ENCODE peak calls at places on chromosomes 13 and 19, in six cellular contexts. J, S, H, C, A and V are unnamed samples.

GRCh38 chr13:49214917-49215376 is 5.2 kb upstream of the MLNR start:
- DNase-seq in H (no peak), S (no peak), J (no peak), C (peak), A (peak), V (peak)

GRCh38 chr13:99033814-99034213 is 56.0 kb upstream of the DOCK9 start:
- DNase-seq in C (no peak), A (peak), S (no peak), H (no peak), J (no peak), V (no peak)

GRCh38 chr13:45410466-45410865 is 7.7 kb downstream of the SLC25A30 start:
- DNase-seq in J (no peak), A (no peak), S (no peak), H (no peak), C (no peak), V (no peak)

GRCh38 chr13:23547000-23547590 is 23.1 kb upstream of the TNFRSF19 start:
- DNase-seq in H (peak), A (no peak), C (no peak), S (no peak), J (no peak), V (no peak)

GRCh38 chr19:43639507-43640423 is at the start of gene CADM4:
- DNase-seq in S (no peak), C (peak), A (no peak), J (peak), H (no peak), V (no peak)

GRCh38 chr13:97856001-97856675 is 97.3 kb upstream of the IPO5 start:
- DNase-seq in J (no peak), S (no peak), C (no peak), H (no peak), A (no peak), V (no peak)

GRCh38 chr13:51298812-51299211 is 40.7 kb upstream of the SERPINE3 start:
- DNase-seq in J (no peak), C (no peak), A (no peak), H (no peak), S (no peak), V (no peak)

GRCh38 chr13:64704121-64704520 is 2526.0 kb downstream of the PCDH9 start:
- DNase-seq in C (no peak), A (no peak), H (no peak), S (no peak), J (no peak), V (no peak)

GRCh38 chr13:44573790-44574465 is 2.2 kb downstream of the TSC22D1 start:
- DNase-seq in J (peak), H (no peak), C (no peak), S (no peak), A (peak), V (no peak)

GRCh38 chr19:42601811-42602443 is 7.2 kb upstream of the CEACAM8 start:
- DNase-seq in S (no peak), H (no peak), C (no peak), J (peak), A (peak), V (no peak)

GRCh38 chr13:26919311-26919710 is 158.7 kb upstream of the GPR12 start:
- DNase-seq in S (no peak), J (no peak), C (no peak), A (no peak), H (no peak), V (no peak)

GRCh38 chr13:45700971-45701900 is 884 bp upstream of the CBY2 start:
- DNase-seq in S (peak), A (no peak), J (peak), C (no peak), H (no peak), V (no peak)

GRCh38 chr13:99501952-99502310 is 659 bp downstream of the TM9SF2 start:
- DNase-seq in C (no peak), A (no peak), J (no peak), H (no peak), S (no peak), V (no peak)

GRCh38 chr19:17243854-17244617 is 1.7 kb downstream of the NR2F6 start:
- DNase-seq in H (no peak), S (no peak), J (peak), C (no peak), A (peak), V (no peak)

GRCh38 chr13:24063281-24063851 is 97.2 kb upstream of the SPATA13 start:
- DNase-seq in J (no peak), H (no peak), S (no peak), A (no peak), C (no peak), V (no peak)

GRCh38 chr19:6740589-6741348 is 1.3 kb downstream of the TRIP10 start:
- DNase-seq in J (peak), C (no peak), H (no peak), A (no peak), S (no peak), V (no peak)
- TF ChIP-seq POLR2A in J (peak), C (no peak), H (no peak), A (no peak), S (no peak), V (no peak)

GRCh38 chr19:30690935-30691505 is 318.8 kb downstream of the ZNF536 start:
- DNase-seq in J (no peak), S (no peak), H (no peak), C (no peak), A (no peak), V (no peak)
- TF ChIP-seq POLR2AphosphoS5 in J (no peak), S (no peak), H (no peak), C (no peak), A (no peak), V (no peak)

DNA sequence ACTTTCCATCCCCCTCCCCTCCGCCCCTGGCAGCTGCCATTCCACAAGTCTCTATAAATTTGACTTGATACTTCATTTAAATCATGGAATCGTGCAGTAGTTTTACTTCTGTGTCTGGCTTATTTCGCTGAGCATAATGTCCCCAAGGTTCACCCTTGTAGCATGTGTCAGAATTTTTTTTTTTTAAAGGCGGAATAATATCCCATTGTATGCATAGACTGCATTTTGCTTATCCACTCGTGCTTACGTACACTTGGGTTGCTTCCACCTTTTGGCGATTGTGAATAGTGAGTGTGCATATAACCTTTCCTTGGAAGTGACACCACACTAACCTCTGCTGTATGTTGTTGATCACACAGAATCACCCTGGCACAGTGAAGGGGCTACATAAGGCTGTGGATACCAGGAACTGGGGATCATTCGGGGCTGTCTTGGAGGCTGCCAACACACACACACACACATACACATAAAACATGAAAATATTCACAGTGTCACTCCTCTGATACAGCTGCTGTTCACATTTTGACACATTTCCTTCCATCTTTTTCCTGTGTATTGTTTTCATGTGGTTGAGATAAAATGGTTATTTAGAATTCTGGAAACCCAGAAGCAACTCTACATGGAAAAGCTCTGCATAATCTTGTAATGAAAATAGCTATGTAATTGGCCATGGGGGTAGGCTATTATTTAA is 13.3 kb downstream of the ZNF71 start:
- DNase-seq in C (no peak), S (no peak), A (no peak), J (no peak), H (no peak), V (no peak)
- TF ChIP-seq TAF1 in C (no peak), S (no peak), A (no peak), J (no peak), H (no peak), V (no peak)

GRCh38 chr19:16197622-16198362 is at the start of gene AP1M1:
- DNase-seq in C (peak), H (peak), S (peak), J (peak), A (peak), V (peak)
- TF ChIP-seq POLR2A in C (peak), H (no peak), S (peak), J (no peak), A (peak), V (peak)

DNA sequence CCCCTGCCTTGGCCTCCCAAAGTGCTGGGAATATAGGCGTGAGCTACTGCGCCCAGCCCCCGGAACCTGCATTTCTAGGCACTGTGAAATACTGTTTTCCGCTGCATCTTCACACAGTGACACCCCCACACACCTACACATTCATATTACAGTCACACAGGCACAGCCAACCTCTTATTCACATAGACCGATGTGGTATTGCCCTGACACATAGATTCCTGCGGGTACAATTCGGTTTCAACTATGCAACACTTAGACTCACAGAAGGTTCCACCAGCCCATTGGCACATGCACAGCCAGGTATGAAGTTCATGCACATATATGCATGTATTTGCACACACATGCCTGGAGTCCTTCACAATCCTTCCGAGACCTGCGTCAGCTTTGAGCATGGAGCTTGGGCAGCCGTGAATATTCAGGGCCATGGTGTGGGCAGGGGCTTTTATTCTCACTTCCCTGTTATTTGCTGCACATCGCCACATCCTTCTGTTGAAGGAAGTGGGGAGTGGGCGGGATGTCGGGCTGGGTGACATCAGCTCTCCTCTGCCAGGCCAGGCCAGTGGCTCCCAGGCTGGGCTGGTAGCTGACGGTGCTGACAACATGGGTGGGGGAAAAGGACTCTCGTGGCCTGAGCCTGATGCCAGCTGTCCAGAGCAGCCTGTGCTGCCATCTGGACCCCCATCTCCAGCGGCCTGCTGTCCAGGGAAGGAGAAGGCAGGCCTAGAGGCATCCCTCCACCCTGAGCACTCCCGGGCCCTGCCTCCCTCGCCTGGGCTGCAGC is 5.4 kb upstream of the CDC37 start:
- DNase-seq in C (no peak), A (no peak), S (no peak), H (no peak), J (peak), V (no peak)
- TF ChIP-seq POLR2AphosphoS5 in C (no peak), A (no peak), S (no peak), H (no peak), J (no peak), V (no peak)

GRCh38 chr19:38277969-38278680 is 13.8 kb downstream of the SPINT2 start:
- DNase-seq in C (no peak), A (no peak), S (no peak), J (no peak), H (no peak), V (no peak)
- TF ChIP-seq TAF1 in C (no peak), A (no peak), S (no peak), J (no peak), H (no peak), V (no peak)

DNA sequence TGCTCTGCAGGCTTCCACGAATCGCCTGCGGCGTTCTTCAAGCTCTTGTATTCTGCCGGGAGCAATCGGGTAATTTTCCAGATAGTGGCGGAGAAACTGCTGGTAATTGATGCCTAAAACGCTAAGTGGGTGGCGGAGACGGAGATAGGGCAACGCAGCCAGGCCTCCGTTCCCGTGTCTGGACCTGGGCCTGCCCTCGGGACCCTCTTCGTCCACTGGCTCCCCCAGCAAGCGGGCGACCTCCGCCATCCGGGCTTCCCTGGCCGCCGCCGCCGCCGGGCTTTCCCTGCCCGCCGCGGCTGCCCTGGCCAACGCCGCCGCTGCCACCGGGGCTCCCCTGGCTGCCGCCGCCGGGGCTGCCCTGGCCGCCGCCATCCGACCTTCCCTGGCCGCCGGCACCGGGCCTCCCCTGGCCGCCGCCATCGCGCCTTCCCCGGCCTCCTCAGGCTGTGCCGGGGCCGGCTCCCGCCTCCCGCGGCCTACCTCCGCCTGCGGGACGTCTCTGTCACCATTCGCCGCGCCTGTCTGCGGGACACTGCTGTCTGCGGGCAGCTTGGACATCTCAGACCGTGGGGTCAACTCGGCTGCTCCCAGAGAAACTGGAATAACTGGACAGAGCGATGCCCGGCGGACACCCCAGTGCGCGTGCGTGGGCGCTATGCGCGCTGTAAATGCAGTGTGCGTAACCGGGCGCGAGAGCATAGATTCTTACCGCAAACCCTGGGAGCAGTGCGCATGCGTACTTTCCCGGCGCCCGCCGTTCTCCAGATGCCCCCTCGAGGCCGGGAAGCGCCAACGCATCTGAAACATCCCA is at the start of gene EID2:
- DNase-seq in H (no peak), J (peak), S (peak), C (peak), A (peak), V (peak)
- TF ChIP-seq POLR2A in H (no peak), J (peak), S (peak), C (peak), A (peak), V (peak)

GRCh38 chr13:68051910-68052309 is 821.8 kb upstream of the PCDH9 start:
- DNase-seq in A (no peak), S (no peak), C (no peak), J (no peak), H (no peak), V (no peak)

DNA sequence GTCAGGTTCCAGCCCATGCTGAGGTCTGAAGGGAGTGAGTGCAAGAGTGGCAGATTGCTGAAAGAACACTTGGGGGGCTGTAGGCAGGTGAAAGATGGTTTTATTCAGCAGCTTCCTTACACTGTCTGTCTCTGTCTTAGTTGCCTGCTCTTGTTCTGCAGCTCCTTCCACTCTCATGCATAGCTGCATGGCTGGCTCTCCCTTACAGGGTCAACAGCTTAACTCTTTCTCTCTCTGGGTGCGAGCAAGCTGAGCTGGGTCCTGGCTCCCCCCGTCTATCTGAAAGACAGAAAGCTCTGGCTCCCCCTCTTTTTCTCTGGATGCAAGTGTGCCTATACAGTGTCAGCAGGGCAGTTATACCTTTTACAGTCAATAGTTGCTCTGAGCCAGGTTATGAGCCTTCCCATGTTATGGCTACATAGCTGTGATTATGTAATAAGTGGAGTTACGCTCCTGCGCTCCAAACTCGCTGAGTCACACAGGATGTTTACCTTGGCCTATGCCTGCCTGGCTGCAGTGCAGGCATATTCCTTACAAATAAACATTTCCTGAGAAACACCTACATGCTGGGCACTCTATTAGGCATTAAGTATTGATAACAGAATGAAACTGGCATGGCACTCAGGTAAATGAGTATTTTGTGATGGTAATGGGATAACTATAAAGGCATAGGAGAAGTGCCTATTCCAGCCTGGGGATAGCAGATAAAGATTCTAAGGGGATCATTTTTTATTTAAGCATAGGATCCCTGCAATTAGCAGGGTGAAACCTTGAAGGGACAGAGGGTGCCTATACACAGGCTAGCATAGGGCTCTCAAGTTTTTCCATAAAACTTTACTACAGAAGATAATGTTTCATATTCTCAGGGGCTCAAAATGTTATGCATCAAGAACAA is 826.9 kb upstream of the PCDH9 start:
- DNase-seq in J (no peak), H (no peak), S (no peak), C (no peak), A (peak), V (no peak)
- TF ChIP-seq POLR2AphosphoS5 in J (no peak), H (no peak), S (no peak), C (no peak), A (no peak), V (no peak)